ENCODE peak calls at places on chromosomes 6 and 20, in six cellular contexts. S is astrocyte, P is nephron progenitor cell, O is left ventricle myocardium inferior, X is suprapubic skin, Q is HFFc6. Y is an unnamed sample.

GRCh38 chr6:5199203-5200101 is 61.3 kb downstream of the LYRM4 start:
- DNase-seq in S (no peak), P (no peak), O (no peak), X (no peak), Q (no peak), Y (no peak)

GRCh38 chr6:90311569-90311968 is 14.9 kb upstream of the BACH2 start:
- DNase-seq in S (no peak), P (no peak), O (no peak), X (no peak), Q (no peak), Y (no peak)

GRCh38 chr6:61886608-61887259 is 399.3 kb downstream of the KHDRBS2 start:
- DNase-seq in S (no peak), P (no peak), O (no peak), X (no peak), Q (no peak), Y (no peak)

GRCh38 chr6:3369985-3370360 is 86.9 kb downstream of the SLC22A23 start:
- DNase-seq in S (no peak), P (no peak), O (no peak), X (no peak), Q (no peak), Y (no peak)

GRCh38 chr20:50898475-50898874 is 32.8 kb downstream of the ADNP start:
- DNase-seq in S (no peak), P (no peak), O (no peak), X (no peak), Q (no peak), Y (no peak)

GRCh38 chr20:61299613-61300012 is 47.6 kb downstream of the CDH4 start:
- DNase-seq in S (no peak), P (no peak), O (no peak), X (no peak), Q (no peak), Y (no peak)

GRCh38 chr6:143952947-143953346 is 55.1 kb downstream of the PLAGL1 start:
- DNase-seq in S (no peak), P (no peak), O (no peak), X (no peak), Q (no peak), Y (no peak)

GRCh38 chr20:24102290-24102689 is 113.7 kb upstream of the GGTLC1 start:
- DNase-seq in S (no peak), P (no peak), O (no peak), X (no peak), Q (no peak), Y (no peak)

GRCh38 chr20:61806995-61807394 is 258.7 kb downstream of the TAF4 start:
- DNase-seq in S (no peak), P (no peak), O (peak), X (no peak), Q (no peak), Y (no peak)

GRCh38 chr20:17822039-17822438 is 122.3 kb downstream of the BANF2 start:
- DNase-seq in S (no peak), P (no peak), O (no peak), X (no peak), Q (peak), Y (no peak)

GRCh38 chr20:21312813-21313471 is 9.8 kb downstream of the XRN2 start:
- DNase-seq in S (no peak), P (no peak), O (no peak), X (no peak), Q (no peak), Y (no peak)

GRCh38 chr6:138211048-138211581 is 7.2 kb downstream of the PBOV1 start:
- DNase-seq in S (no peak), P (no peak), O (no peak), X (no peak), Q (no peak), Y (no peak)
- TF ChIP-seq CTCF in S (no peak), P (no peak), O (peak), X (no peak), Q (no peak), Y (no peak)

GRCh38 chr20:35295674-35296073 is 3.4 kb upstream of the FAM83C start:
- DNase-seq in S (no peak), P (no peak), O (no peak), X (no peak), Q (no peak), Y (no peak)

GRCh38 chr20:35297740-35298139 is 5.5 kb upstream of the FAM83C start:
- DNase-seq in S (no peak), P (no peak), O (no peak), X (no peak), Q (no peak), Y (no peak)

GRCh38 chr20:35296101-35296554 is 3.9 kb upstream of the FAM83C start:
- DNase-seq in S (no peak), P (no peak), O (no peak), X (no peak), Q (no peak), Y (no peak)

GRCh38 chr20:35298264-35298663 is 6.0 kb upstream of the FAM83C start:
- DNase-seq in S (no peak), P (no peak), O (no peak), X (no peak), Q (no peak), Y (no peak)

DNA sequence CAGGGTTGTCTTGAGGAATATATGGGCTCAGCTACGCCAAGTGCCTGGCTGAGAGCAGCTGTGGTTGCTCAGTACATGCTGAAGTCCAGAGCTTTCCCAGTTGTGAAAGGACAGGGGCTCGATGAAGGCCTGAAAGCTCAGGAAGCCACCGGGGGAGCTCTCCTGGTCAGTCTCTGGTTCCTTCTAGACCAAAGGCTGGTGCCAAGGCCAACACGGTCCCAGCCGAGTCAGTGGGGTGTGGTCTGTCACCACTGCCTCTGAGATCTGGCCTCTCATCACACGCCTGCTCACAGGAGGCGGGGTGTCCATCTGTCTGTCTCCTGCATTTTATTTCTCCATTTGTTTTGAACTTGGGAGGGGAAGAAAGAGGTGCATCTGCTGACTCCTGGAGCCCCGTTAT is 4.9 kb upstream of the FAM83C start:
- DNase-seq in S (no peak), P (no peak), O (no peak), X (no peak), Q (no peak), Y (no peak)
- TF ChIP-seq CTCF in S (no peak), P (no peak), O (no peak), X (no peak), Q (no peak), Y (no peak)

DNA sequence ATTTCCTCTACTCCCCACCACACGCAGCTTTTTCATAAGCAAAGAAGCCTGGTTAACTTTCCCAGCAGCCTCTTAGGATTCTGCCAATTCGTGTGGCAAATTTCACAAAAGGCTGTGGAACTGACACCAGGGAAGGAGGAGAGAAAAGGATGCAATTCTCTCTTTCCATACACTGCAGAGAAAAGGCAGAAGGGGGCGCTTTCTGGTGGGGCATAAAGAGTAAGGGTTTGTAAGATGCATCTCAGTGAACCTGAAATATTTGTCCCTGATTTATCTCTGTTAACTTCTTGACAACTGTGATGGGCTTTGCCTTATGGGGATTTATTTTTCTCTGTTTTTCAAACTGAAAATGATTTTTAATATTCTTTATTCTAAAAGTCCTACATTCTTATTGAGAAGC is 45.5 kb upstream of the GLP1R start:
- DNase-seq in S (no peak), P (peak), O (no peak), X (no peak), Q (no peak), Y (no peak)
- TF ChIP-seq CTCF in S (no peak), P (peak), O (peak), X (no peak), Q (no peak), Y (peak)

DNA sequence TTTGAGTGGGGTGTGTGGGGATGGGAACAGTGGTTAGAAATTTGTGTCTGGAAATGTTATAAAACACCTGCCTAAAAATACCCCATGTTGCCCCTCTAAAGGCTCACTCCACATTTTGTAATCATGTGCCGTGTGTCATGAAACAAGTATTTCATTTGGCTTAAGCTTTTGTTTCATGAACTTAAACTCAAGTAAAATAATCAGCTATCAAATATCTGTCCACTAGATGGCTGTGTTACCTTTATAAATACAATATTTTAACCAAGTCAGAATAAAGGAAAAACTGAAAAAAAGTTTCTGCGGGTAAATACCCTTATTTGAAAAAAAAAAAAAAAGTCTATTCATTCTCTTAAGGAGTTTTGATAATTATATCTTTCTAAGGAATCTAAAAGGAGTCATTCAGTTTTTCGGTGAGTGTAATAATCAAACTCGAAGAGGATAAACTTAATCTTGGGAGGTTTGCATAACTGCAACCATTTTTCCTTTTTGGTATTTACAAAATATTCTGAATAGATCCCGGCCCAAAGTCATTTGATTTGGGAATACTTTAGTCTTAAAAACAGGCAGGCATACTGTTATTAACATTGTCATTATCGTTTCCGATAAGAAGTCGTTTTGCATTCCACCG is 29.9 kb upstream of the MTRF1L start:
- DNase-seq in S (peak), P (no peak), O (no peak), X (no peak), Q (peak), Y (no peak)
- TF ChIP-seq CTCF in S (peak), P (peak), O (peak), X (no peak), Q (peak), Y (peak)